ENCODE peak calls at places on chromosomes 1 and 21, in seven cellular contexts. P is right lobe of liver, S is lower lobe of right lung, O is activated B cell treated with CpG ODN at 0.5 μM for 24 hours, K is OCI-LY7, N is choroid plexus epithelial cell, H is MCF 10A. U is an unnamed sample.
A peak's percentile ranks its signal among the peaks of the same experiment; 100 is the strongest.

GRCh38 chr21:42411197-42411869 is 7.6 kb downstream of the UBASH3A start:
- DNase-seq in P (no peak), S (no peak), N (no peak), H (no peak), K (peak; percentile 21), O (no peak), U (no peak)

GRCh38 chr1:64864018-64864945 is 102.1 kb downstream of the JAK1 start:
- DNase-seq in O (peak; percentile 58), P (peak; percentile 74), H (peak; percentile 55), S (peak; percentile 81), K (peak; percentile 97), N (peak; percentile 47), U (no peak)

GRCh38 chr1:236944556-236944955 is 59.7 kb downstream of the MT1HL1 start:
- DNase-seq in K (no peak), P (no peak), N (no peak), H (no peak), S (no peak), O (no peak), U (no peak)

GRCh38 chr1:15515026-15515663 is 8.9 kb downstream of the CASP9 start:
- DNase-seq in P (no peak), S (no peak), O (no peak), N (peak; percentile 5), H (no peak), K (no peak), U (no peak)

GRCh38 chr21:33383056-33383888 is 19.9 kb upstream of the IFNGR2 start:
- DNase-seq in S (peak; percentile 74), N (peak; percentile 88), H (peak; percentile 97), P (no peak), O (peak; percentile 72), K (peak; percentile 96), U (no peak)

GRCh38 chr1:115067460-115067859 is 21.8 kb downstream of the TSPAN2 start:
- DNase-seq in N (no peak), S (no peak), H (peak; percentile 42), O (no peak), K (no peak), P (no peak), U (no peak)

GRCh38 chr1:171161431-171161830 is 23.7 kb upstream of the FMO2 start:
- DNase-seq in K (no peak), N (no peak), O (no peak), S (no peak), P (no peak), H (no peak), U (no peak)

GRCh38 chr1:54853096-54853792 is 33.8 kb downstream of the DHCR24 start:
- DNase-seq in S (no peak), N (no peak), P (peak; percentile 39), H (no peak), K (no peak), O (no peak), U (no peak)

GRCh38 chr1:118963456-118964430 is 24.4 kb downstream of the TBX15 start:
- DNase-seq in O (no peak), N (peak; percentile 99), S (no peak), K (no peak), H (peak; percentile 85), P (peak; percentile 81), U (no peak)

GRCh38 chr1:11384170-11384554 is 94.8 kb upstream of the DISP3 start:
- DNase-seq in O (no peak), S (no peak), P (no peak), H (peak; percentile 66), K (no peak), N (no peak), U (no peak)

GRCh38 chr21:27569831-27570230 is 602.9 kb upstream of the ADAMTS5 start:
- DNase-seq in O (no peak), H (no peak), K (no peak), S (no peak), N (no peak), P (no peak), U (no peak)

GRCh38 chr1:193114485-193115095 is 7.2 kb upstream of the CDC73 start:
- DNase-seq in O (no peak), S (no peak), N (no peak), K (no peak), H (no peak), P (no peak), U (no peak)

GRCh38 chr21:16708431-16708830 is 804.4 kb upstream of the CXADR start:
- DNase-seq in H (no peak), S (no peak), N (peak; percentile 28), P (no peak), O (no peak), K (no peak), U (no peak)

GRCh38 chr1:183180634-183181056 is 5.4 kb upstream of the LAMC2 start:
- DNase-seq in N (peak; percentile 79), K (no peak), S (no peak), O (no peak), H (peak; percentile 87), P (no peak), U (no peak)

DNA sequence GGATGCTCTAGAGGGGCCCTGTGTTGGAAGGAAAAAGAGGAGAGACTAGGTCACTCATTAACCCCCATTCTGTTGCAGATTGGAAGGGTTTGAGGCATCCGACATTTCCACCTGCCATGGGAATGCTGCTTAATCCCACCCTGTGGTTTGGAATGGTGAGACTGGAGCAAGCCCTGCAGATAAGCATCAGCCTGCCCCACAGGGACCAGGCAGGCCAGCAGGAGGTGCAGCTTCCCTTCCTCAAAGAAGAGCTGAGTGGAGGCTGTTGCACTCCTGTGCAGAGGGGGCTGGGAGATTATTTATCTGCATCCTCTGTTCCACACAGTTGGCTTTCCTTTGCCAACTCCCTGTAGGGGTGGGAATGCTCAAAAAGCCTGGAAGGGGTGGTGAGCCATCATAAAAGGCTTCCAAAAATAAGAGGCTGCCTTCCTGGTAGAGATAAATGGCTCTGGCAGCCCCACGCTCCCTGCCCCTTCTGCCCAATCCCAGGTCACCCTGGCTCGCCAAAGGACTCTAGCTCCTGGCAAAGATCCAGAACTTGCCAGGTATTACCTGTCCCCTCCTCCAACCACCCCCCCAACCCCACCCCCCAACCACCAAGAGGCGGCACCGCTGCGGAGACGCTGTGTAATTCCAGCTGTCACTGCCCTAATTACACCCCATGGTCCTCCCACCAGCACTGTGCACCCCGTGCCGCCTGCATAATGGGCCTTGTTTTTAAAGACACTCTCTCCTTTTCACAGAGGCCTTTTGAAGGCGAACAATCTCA is 83.0 kb upstream of the ZC3H12A start:
- DNase-seq in O (no peak), N (peak; percentile 3), S (no peak), P (no peak), H (no peak), K (no peak), U (no peak)
- TF ChIP-seq CTCF in O (no peak), N (no peak), S (no peak), P (no peak), H (no peak), K (no peak), U (no peak)

GRCh38 chr1:240691521-240692338 is 79.8 kb upstream of the GREM2 start:
- DNase-seq in O (no peak), S (no peak), K (no peak), P (peak; percentile 59), H (peak; percentile 71), N (peak; percentile 51), U (peak; percentile 15)
- TF ChIP-seq CTCF in O (no peak), S (peak; percentile 53), K (peak; percentile 30), P (peak; percentile 58), H (peak; percentile 98), N (peak; percentile 73), U (peak; percentile 77)

DNA sequence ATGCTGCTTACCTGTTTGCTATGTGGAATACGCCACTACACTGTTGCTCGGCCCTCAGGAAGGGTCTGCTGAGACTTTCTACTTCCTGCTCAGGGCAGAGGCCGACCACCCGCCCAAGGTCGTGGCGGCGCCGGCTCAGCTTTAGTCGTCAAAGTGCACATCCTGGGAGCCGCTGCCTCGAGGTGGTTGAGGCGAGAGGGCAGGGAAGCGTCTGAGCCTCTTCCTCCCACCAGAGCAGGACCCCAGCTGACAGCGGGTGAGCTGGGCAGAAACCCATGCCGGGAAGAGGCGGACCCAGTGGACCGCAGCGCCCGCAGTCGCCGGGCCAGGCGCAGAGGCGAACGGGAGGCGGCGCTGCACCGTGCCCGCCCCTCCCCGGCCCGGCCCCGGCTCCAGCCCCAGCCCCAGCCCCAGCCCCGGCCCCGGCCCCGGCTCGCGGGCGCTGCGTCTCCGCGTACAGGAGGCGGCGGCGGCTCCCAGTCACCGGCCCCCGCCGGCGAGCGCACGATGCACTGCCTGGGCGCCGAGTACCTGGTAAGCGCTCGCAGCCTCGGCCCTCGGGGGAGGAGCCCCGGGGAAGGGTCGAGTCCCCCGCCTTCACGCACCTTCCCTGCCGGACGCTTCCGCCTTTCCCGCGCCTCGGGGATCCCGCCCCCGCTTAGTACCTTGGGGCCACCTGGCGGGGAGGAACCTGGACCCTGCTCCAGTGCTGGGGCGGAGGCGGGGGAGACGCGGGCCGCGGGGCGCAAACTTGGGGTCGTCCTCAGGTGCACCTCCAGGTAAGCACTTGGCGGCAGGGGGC is at the start of gene SLC44A3:
- DNase-seq in K (no peak), H (peak; percentile 51), O (no peak), N (peak; percentile 58), S (peak; percentile 72), P (peak; percentile 66), U (peak; percentile 59)
- TF ChIP-seq CTCF in K (no peak), H (peak; percentile 30), O (no peak), N (peak; percentile 29), S (peak; percentile 24), P (peak; percentile 27), U (peak; percentile 30)

GRCh38 chr1:160489513-160490261 is 33.4 kb downstream of the SLAMF6 start:
- DNase-seq in S (no peak), H (no peak), O (no peak), N (no peak), K (peak; percentile 52), P (no peak), U (no peak)

GRCh38 chr1:160491017-160491416 is 32.0 kb downstream of the SLAMF6 start:
- DNase-seq in P (no peak), O (no peak), S (no peak), K (peak; percentile 45), H (no peak), N (no peak), U (no peak)

GRCh38 chr1:160496334-160496733 is 26.7 kb downstream of the SLAMF6 start:
- DNase-seq in N (no peak), K (no peak), S (no peak), O (no peak), H (no peak), P (no peak), U (no peak)

GRCh38 chr1:160492617-160493016 is 30.4 kb downstream of the SLAMF6 start:
- DNase-seq in S (no peak), P (no peak), H (no peak), N (no peak), K (no peak), O (no peak), U (no peak)

GRCh38 chr1:160494620-160495019 is 28.4 kb downstream of the SLAMF6 start:
- DNase-seq in S (no peak), H (peak; percentile 35), P (no peak), O (no peak), K (peak; percentile 41), N (peak; percentile 16), U (no peak)
- TF ChIP-seq CTCF in S (no peak), H (peak; percentile 31), P (peak; percentile 50), O (no peak), K (peak; percentile 75), N (peak; percentile 51), U (peak; percentile 45)

GRCh38 chr21:44872568-44873355 is 728 bp downstream of the PTTG1IP start:
- DNase-seq in K (peak; percentile 40), S (peak; percentile 71), O (no peak), H (peak; percentile 34), N (peak; percentile 46), P (no peak), U (peak; percentile 32)
- TF ChIP-seq CTCF in K (no peak), S (no peak), O (no peak), H (no peak), N (peak; percentile 12), P (no peak), U (no peak)